ENCODE peak calls at places on chromosome 5, in seven cellular contexts. G, H, X, P, U, Y and M are unnamed samples.

GRCh38 chr5:150503977-150504620 is 3.8 kb upstream of the NDST1 start:
- DNase-seq in Y (no peak), H (peak), X (no peak), P (no peak), G (no peak), U (no peak), M (no peak)

GRCh38 chr5:485943-486491 is 38.2 kb downstream of the SLC9A3 start:
- DNase-seq in P (no peak), U (no peak), X (peak), Y (no peak), G (no peak), H (no peak), M (no peak)

GRCh38 chr5:140631063-140631462 is 1.9 kb downstream of the CD14 start:
- DNase-seq in X (peak), G (no peak), U (no peak), P (no peak), H (no peak), Y (no peak), M (no peak)

GRCh38 chr5:40618926-40619325 is 60.8 kb upstream of the PTGER4 start:
- DNase-seq in H (no peak), Y (no peak), U (no peak), G (no peak), P (no peak), X (no peak), M (no peak)

GRCh38 chr5:147887925-147888324 is 9.4 kb downstream of the SCGB3A2 start:
- DNase-seq in H (no peak), P (no peak), Y (no peak), U (no peak), G (no peak), X (no peak), M (no peak)

GRCh38 chr5:142325677-142326479 is 1.1 kb upstream of the SPRY4 start:
- DNase-seq in U (no peak), H (peak), P (peak), Y (peak), X (peak), G (peak), M (no peak)

GRCh38 chr5:38916802-38917201 is 71.0 kb downstream of the OSMR start:
- DNase-seq in P (no peak), G (no peak), U (no peak), Y (no peak), H (no peak), X (no peak), M (no peak)

GRCh38 chr5:92912280-92912679 is 668.7 kb downstream of the NR2F1-AS1 start:
- DNase-seq in U (no peak), P (no peak), G (peak), X (no peak), Y (no peak), H (no peak), M (no peak)

GRCh38 chr5:169065400-169065799 is 235.5 kb downstream of the SLIT3 start:
- DNase-seq in Y (no peak), X (no peak), P (no peak), G (no peak), U (no peak), H (no peak), M (no peak)

GRCh38 chr5:96292582-96293247 is 140.3 kb downstream of the PCSK1 start:
- DNase-seq in G (no peak), H (no peak), P (no peak), U (no peak), Y (no peak), X (no peak), M (no peak)

GRCh38 chr5:10595678-10596309 is 31.9 kb downstream of the ANKRD33B start:
- DNase-seq in Y (peak), U (no peak), H (no peak), G (no peak), X (no peak), P (no peak), M (peak)

GRCh38 chr5:548256-548655 is 24.0 kb upstream of the SLC9A3 start:
- DNase-seq in U (no peak), H (no peak), X (peak), G (no peak), P (no peak), Y (peak), M (no peak)

GRCh38 chr5:16550316-16550952 is 66.4 kb downstream of the RETREG1 start:
- DNase-seq in G (peak), H (no peak), X (peak), U (no peak), P (no peak), Y (no peak), M (no peak)

GRCh38 chr5:93715327-93715726 is 26.1 kb downstream of the POU5F2 start:
- DNase-seq in G (peak), H (no peak), Y (no peak), P (no peak), U (no peak), X (no peak), M (no peak)

GRCh38 chr5:19235101-19235584 is 752.9 kb downstream of the CDH18 start:
- DNase-seq in Y (no peak), G (no peak), X (no peak), U (no peak), H (no peak), P (no peak), M (no peak)

GRCh38 chr5:73954381-73954780 is 328.4 kb downstream of the ARHGEF28 start:
- DNase-seq in P (no peak), X (no peak), H (no peak), Y (no peak), U (no peak), G (no peak), M (no peak)

GRCh38 chr5:31029925-31030324 is 163.6 kb upstream of the CDH6 start:
- DNase-seq in X (peak), H (no peak), P (no peak), G (no peak), U (no peak), Y (no peak), M (no peak)

GRCh38 chr5:116847960-116848359 is 273.3 kb upstream of the SEMA6A start:
- DNase-seq in U (no peak), H (no peak), X (no peak), G (no peak), Y (no peak), P (no peak), M (no peak)

GRCh38 chr5:1538276-1538675 is 14.5 kb upstream of the LPCAT1 start:
- DNase-seq in U (no peak), P (no peak), H (no peak), X (no peak), Y (peak), G (no peak), M (no peak)

GRCh38 chr5:143041461-143041860 is 271.3 kb downstream of the ARHGAP26 start:
- DNase-seq in Y (no peak), P (no peak), U (no peak), G (no peak), X (no peak), H (no peak), M (no peak)

GRCh38 chr5:158082696-158083287 is 223.8 kb upstream of the CLINT1 start:
- DNase-seq in G (no peak), Y (no peak), P (no peak), X (no peak), H (no peak), U (no peak), M (no peak)

GRCh38 chr5:140182803-140183367 is 7.9 kb downstream of the CYSTM1 start:
- DNase-seq in U (no peak), P (no peak), X (peak), H (no peak), Y (peak), G (no peak), M (no peak)

GRCh38 chr5:159735749-159736660 is 180.3 kb upstream of the ADRA1B start:
- DNase-seq in P (no peak), G (no peak), Y (no peak), X (no peak), H (no peak), U (no peak), M (no peak)

GRCh38 chr5:32664523-32664922 is 46.6 kb upstream of the NPR3 start:
- DNase-seq in Y (no peak), G (no peak), H (no peak), U (no peak), X (no peak), P (no peak), M (no peak)

GRCh38 chr5:39654715-39655114 is 229.9 kb upstream of the DAB2 start:
- DNase-seq in U (no peak), Y (no peak), H (no peak), G (no peak), X (peak), P (no peak), M (no peak)

GRCh38 chr5:77679791-77680190 is 41.3 kb upstream of the OTP start:
- DNase-seq in X (peak), P (no peak), Y (no peak), G (no peak), U (peak), H (no peak), M (peak)